ENCODE peak calls at places on chromosomes 11 and 22, in four cellular contexts. E, D, S and V are unnamed samples.

GRCh38 chr11:75872887-75873416 is 57.9 kb downstream of the UVRAG start:
- DNase-seq in E (no peak), D (no peak), S (no peak), V (no peak)

GRCh38 chr11:61362542-61362875 is 335 bp downstream of the TMEM138 start:
- DNase-seq in E (no peak), D (no peak), S (no peak), V (peak; percentile 75)

GRCh38 chr11:116473236-116473769 is 299.5 kb downstream of the BUD13 start:
- DNase-seq in E (no peak), D (no peak), S (no peak), V (no peak)

GRCh38 chr11:19679952-19680823 is 32.4 kb upstream of the NAV2 start:
- DNase-seq in E (peak; percentile 91), D (peak; percentile 94), S (peak; percentile 79), V (peak; percentile 96)

GRCh38 chr11:105867742-105868141 is 154.3 kb downstream of the MSANTD4 start:
- DNase-seq in E (no peak), D (no peak), S (no peak), V (no peak)

GRCh38 chr22:48554893-48555552 is 1272.7 kb downstream of the BRD1 start:
- DNase-seq in E (no peak), D (no peak), S (no peak), V (no peak)

GRCh38 chr22:37752189-37753061 is 55.3 kb upstream of the GCAT start:
- DNase-seq in E (peak; percentile 94), D (peak; percentile 96), S (peak; percentile 94), V (peak; percentile 95)

GRCh38 chr22:36151006-36151595 is 9.5 kb downstream of the APOL3 start:
- DNase-seq in E (no peak), D (no peak), S (no peak), V (no peak)

GRCh38 chr22:49422668-49423067 is 405.0 kb downstream of the BRD1 start:
- DNase-seq in E (no peak), D (no peak), S (no peak), V (no peak)

GRCh38 chr11:103633037-103633788 is 403.2 kb upstream of the DDI1 start:
- DNase-seq in E (no peak), D (no peak), S (no peak), V (no peak)

GRCh38 chr11:124483422-124483821 is 37.9 kb upstream of the OR8B8 start:
- DNase-seq in E (no peak), D (no peak), S (no peak), V (no peak)

GRCh38 chr11:124481365-124482323 is 36.1 kb upstream of the OR8B8 start:
- DNase-seq in E (no peak), D (no peak), S (no peak), V (no peak)

DNA sequence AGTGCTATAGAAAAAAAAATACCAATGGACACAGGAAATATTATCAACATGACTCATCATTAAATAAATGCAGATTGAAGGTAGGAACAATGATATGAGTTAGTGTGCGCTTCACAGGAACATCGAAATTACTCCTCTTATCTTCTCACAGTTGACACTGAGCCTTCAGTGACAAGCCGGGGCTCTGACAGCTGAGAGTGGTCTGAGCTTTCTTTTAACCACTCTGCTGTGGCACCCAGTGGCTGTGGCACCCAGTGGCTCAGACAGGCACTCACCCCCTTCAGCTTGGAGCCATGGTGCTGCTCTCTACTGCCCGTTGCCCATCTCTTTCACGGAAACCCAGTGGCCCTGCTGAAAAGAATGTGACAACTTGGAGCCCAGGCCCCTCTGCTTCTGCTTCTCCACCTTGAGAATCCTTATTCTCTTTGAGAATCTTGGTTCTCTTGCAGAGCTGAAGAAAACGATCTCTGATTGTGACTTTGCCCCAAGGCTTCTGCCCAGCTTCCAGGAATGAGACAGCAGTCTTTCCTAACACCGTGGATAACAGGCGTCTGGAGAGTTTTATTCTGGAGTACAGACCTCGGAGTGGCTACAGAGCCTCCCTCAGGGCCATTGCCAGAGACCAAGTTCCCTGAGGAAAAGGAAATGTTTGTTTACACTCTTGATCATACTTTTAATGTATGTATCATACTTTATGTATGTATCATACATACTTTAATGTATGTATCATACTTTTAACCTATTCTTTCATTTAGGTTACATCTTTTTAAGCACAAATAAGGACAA is 37.1 kb upstream of the OR8B8 start:
- DNase-seq in E (no peak), D (no peak), S (no peak), V (no peak)
- H3K27ac ChIP-seq in E (no peak overlapping the region), D (no peak overlapping the region), S (no peak overlapping the region), V (no peak overlapping the region)

GRCh38 chr11:1572200-1573076 is at the start of gene DUSP8:
- DNase-seq in E (peak; percentile 93), D (peak; percentile 93), S (peak; percentile 89), V (peak; percentile 92)
- H3K27ac ChIP-seq in E (peak within 1 kb of the TSS; percentile 91), D (peak within 1 kb of the TSS; percentile 49), S (peak within 1 kb of the TSS; percentile 75), V (peak within 1 kb of the TSS; percentile 93)

GRCh38 chr11:5621580-5621979 is 3.2 kb upstream of the TRIM34 start:
- DNase-seq in E (no peak), D (no peak), S (no peak), V (no peak)
- H3K27ac ChIP-seq in E (no peak overlapping the region), D (peak overlapping the region; percentile 18), S (no peak overlapping the region), V (peak overlapping the region; percentile 67)

GRCh38 chr11:91630916-91631673 is 593.5 kb upstream of the FAT3 start:
- DNase-seq in E (no peak), D (no peak), S (no peak), V (no peak)
- H3K27ac ChIP-seq in E (no peak overlapping the region), D (no peak overlapping the region), S (no peak overlapping the region), V (no peak overlapping the region)

DNA sequence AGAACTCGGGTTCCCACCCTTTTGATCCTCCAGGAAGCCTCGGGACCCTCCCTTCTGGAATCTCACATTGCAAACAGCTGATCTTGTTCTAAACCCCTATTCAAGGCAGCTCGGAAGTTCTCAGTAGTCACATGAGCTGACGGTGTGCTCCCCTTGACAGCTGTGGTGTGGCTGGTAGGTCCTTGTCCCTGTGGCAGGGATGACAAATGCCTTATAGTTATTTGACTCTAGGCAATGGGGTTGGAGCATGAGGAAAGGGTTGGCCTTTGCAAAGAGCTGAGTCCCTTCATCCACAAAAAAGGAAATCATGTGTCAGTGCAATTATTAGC is 23.6 kb downstream of the EIF4G2 start:
- DNase-seq in E (no peak), D (no peak), S (no peak), V (no peak)
- H3K27ac ChIP-seq in E (no peak overlapping the region), D (no peak overlapping the region), S (no peak overlapping the region), V (no peak overlapping the region)

GRCh38 chr22:25395915-25396314 is 168.6 kb upstream of the GRK3 start:
- DNase-seq in E (no peak), D (no peak), S (no peak), V (no peak)
- H3K27ac ChIP-seq in E (no peak overlapping the region), D (no peak overlapping the region), S (no peak overlapping the region), V (no peak overlapping the region)

GRCh38 chr11:6604081-6604626 is 580 bp downstream of the ILK start:
- DNase-seq in E (no peak), D (no peak), S (no peak), V (peak; percentile 81)
- H3K27ac ChIP-seq in E (peak overlapping the region; percentile 100), D (peak overlapping the region; percentile 89), S (peak overlapping the region; percentile 92), V (peak overlapping the region; percentile 99)

DNA sequence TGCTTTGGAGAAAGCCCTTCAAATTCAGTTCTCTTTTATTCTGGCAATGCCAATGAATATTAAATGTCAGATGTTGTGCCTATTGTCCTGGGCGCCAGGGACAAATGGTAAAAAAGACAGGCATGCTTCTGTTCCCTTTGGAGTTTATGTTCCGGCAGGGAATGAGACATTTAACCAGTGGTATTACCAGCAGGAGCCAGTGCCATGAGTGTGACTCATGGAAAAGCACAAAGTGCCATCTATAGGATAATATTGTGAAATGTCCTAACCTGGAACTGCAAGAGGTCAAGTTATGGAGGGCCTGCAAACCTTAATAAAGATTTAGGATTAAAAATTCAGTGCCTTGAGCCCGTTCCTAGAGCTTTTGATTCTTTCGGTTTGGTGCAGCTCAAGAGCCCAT is 39.5 kb downstream of the REXO2 start:
- DNase-seq in E (no peak), D (no peak), S (no peak), V (no peak)
- H3K27ac ChIP-seq in E (no peak overlapping the region), D (no peak overlapping the region), S (no peak overlapping the region), V (no peak overlapping the region)

GRCh38 chr11:117748771-117749540 is 48.1 kb downstream of the DSCAML1 start:
- DNase-seq in E (no peak), D (no peak), S (no peak), V (no peak)

GRCh38 chr11:117743121-117743815 is 53.7 kb downstream of the DSCAML1 start:
- DNase-seq in E (no peak), D (no peak), S (no peak), V (no peak)

GRCh38 chr11:117744471-117745280 is 52.3 kb downstream of the DSCAML1 start:
- DNase-seq in E (no peak), D (no peak), S (no peak), V (no peak)

GRCh38 chr11:117747892-117748291 is 49.1 kb downstream of the DSCAML1 start:
- DNase-seq in E (no peak), D (no peak), S (no peak), V (no peak)

GRCh38 chr11:117745346-117745745 is 51.7 kb downstream of the DSCAML1 start:
- DNase-seq in E (no peak), D (no peak), S (no peak), V (no peak)
- H3K27ac ChIP-seq in E (no peak overlapping the region), D (no peak overlapping the region), S (no peak overlapping the region), V (no peak overlapping the region)